ENCODE peak calls at places on chromosomes 6 and 20, in six cellular contexts. R, W, X, L, C and A are unnamed samples.

GRCh38 chr6:39370021-39370420 is 47.5 kb upstream of the KCNK16 start:
- DNase-seq in R (no peak), W (no peak), X (no peak), L (no peak), C (no peak), A (no peak)

GRCh38 chr6:159106627-159107241 is 61.9 kb upstream of the TAGAP start:
- DNase-seq in R (peak; percentile 94), W (peak; percentile 94), X (peak; percentile 48), L (peak; percentile 76), C (peak; percentile 89), A (no peak)

GRCh38 chr20:62018437-62019143 is 47.1 kb downstream of the TAF4 start:
- DNase-seq in R (no peak), W (no peak), X (no peak), L (no peak), C (no peak), A (no peak)

GRCh38 chr6:116390571-116390970 is 19.8 kb downstream of the DSE start:
- DNase-seq in R (no peak), W (no peak), X (no peak), L (no peak), C (no peak), A (no peak)

GRCh38 chr6:146913842-146914562 is 290.2 kb upstream of the STXBP5 start:
- DNase-seq in R (peak; percentile 93), W (no peak), X (peak; percentile 100), L (peak; percentile 43), C (peak; percentile 14), A (no peak)

GRCh38 chr20:32210206-32210605 is 2.5 kb downstream of the POFUT1 start:
- DNase-seq in R (no peak), W (no peak), X (no peak), L (no peak), C (no peak), A (no peak)

GRCh38 chr6:93304514-93304913 is 114.8 kb downstream of the EPHA7 start:
- DNase-seq in R (no peak), W (no peak), X (no peak), L (no peak), C (no peak), A (no peak)

GRCh38 chr20:23095504-23095903 is 9.4 kb upstream of the CD93 start:
- DNase-seq in R (no peak), W (no peak), X (no peak), L (no peak), C (no peak), A (no peak)

GRCh38 chr6:134707342-134707982 is 242.4 kb downstream of the ALDH8A1 start:
- DNase-seq in R (peak; percentile 72), W (no peak), X (no peak), L (no peak), C (peak; percentile 97), A (no peak)

GRCh38 chr6:4853782-4854511 is 77.7 kb downstream of the CDYL start:
- DNase-seq in R (no peak), W (no peak), X (no peak), L (no peak), C (peak; percentile 56), A (no peak)

GRCh38 chr20:18272451-18272850 is 15.9 kb upstream of the ZNF133 start:
- DNase-seq in R (no peak), W (no peak), X (peak; percentile 10), L (peak; percentile 23), C (peak; percentile 66), A (no peak)

GRCh38 chr6:56618050-56618449 is 24.6 kb downstream of the DST start:
- DNase-seq in R (peak; percentile 71), W (no peak), X (no peak), L (no peak), C (no peak), A (no peak)

GRCh38 chr6:113645576-113645970 is 211.6 kb upstream of the MARCKS start:
- DNase-seq in R (no peak), W (no peak), X (peak; percentile 41), L (no peak), C (peak; percentile 45), A (no peak)

GRCh38 chr20:50654899-50655298 is 36.4 kb downstream of the RIPOR3 start:
- DNase-seq in R (no peak), W (no peak), X (no peak), L (no peak), C (no peak), A (no peak)

GRCh38 chr6:17472653-17473183 is 79.3 kb downstream of the CAP2 start:
- DNase-seq in R (peak; percentile 54), W (no peak), X (no peak), L (no peak), C (peak; percentile 35), A (no peak)

GRCh38 chr6:41939848-41940758 is 1.5 kb downstream of the CCND3 start:
- DNase-seq in R (peak; percentile 80), W (peak; percentile 57), X (peak; percentile 44), L (no peak), C (peak; percentile 86), A (no peak)

GRCh38 chr6:26031595-26032386 is 55.4 kb upstream of the HFE start:
- DNase-seq in R (peak; percentile 96), W (peak; percentile 96), X (peak; percentile 98), L (peak; percentile 87), C (peak; percentile 96), A (no peak)

GRCh38 chr6:157711060-157711459 is 112.0 kb upstream of the SNX9 start:
- DNase-seq in R (no peak), W (no peak), X (no peak), L (no peak), C (no peak), A (peak; percentile 44)

GRCh38 chr20:29427201-29428060 is 1830.0 kb upstream of the DEFB115 start:
- DNase-seq in R (no peak), W (no peak), X (no peak), L (no peak), C (no peak), A (no peak)

GRCh38 chr6:30875244-30876038 is 8.9 kb upstream of the DDR1 start:
- DNase-seq in R (peak; percentile 62), W (no peak), X (no peak), L (no peak), C (no peak), A (no peak)

GRCh38 chr6:49025273-49026240 is 437.5 kb downstream of the MMUT start:
- DNase-seq in R (no peak), W (no peak), X (no peak), L (no peak), C (no peak), A (no peak)

GRCh38 chr6:35611235-35611634 is 77.5 kb downstream of the FKBP5 start:
- DNase-seq in R (peak; percentile 54), W (no peak), X (peak; percentile 63), L (no peak), C (peak; percentile 58), A (no peak)

GRCh38 chr20:16713056-16713455 is 16.8 kb upstream of the SNRPB2 start:
- DNase-seq in R (no peak), W (no peak), X (no peak), L (no peak), C (no peak), A (no peak)

GRCh38 chr6:138692058-138692977 is 81.3 kb upstream of the CCDC28A start:
- DNase-seq in R (peak; percentile 87), W (peak; percentile 14), X (peak; percentile 63), L (peak; percentile 83), C (peak; percentile 55), A (no peak)

GRCh38 chr6:42200035-42200434 is 5.3 kb upstream of the GUCA1B start:
- DNase-seq in R (no peak), W (no peak), X (peak; percentile 99), L (no peak), C (no peak), A (no peak)

GRCh38 chr6:53203483-53203882 is 54.8 kb upstream of the GCM1 start:
- DNase-seq in R (no peak), W (peak; percentile 10), X (no peak), L (no peak), C (no peak), A (no peak)

GRCh38 chr6:42860481-42860880 is 18.9 kb upstream of the RPL7L1 start:
- DNase-seq in R (no peak), W (no peak), X (no peak), L (no peak), C (no peak), A (no peak)

GRCh38 chr20:5171074-5171789 is 44.4 kb downstream of the CDS2 start:
- DNase-seq in R (no peak), W (no peak), X (no peak), L (peak; percentile 76), C (no peak), A (no peak)

GRCh38 chr6:45461486-45461885 is 83.8 kb upstream of the SUPT3H start:
- DNase-seq in R (no peak), W (no peak), X (no peak), L (no peak), C (no peak), A (no peak)

GRCh38 chr6:80404889-80405288 is 298.4 kb downstream of the BCKDHB start:
- DNase-seq in R (no peak), W (no peak), X (no peak), L (no peak), C (no peak), A (no peak)

GRCh38 chr6:156767603-156768467 is 9.3 kb upstream of the ARID1B start:
- DNase-seq in R (no peak), W (no peak), X (no peak), L (no peak), C (no peak), A (no peak)

DNA sequence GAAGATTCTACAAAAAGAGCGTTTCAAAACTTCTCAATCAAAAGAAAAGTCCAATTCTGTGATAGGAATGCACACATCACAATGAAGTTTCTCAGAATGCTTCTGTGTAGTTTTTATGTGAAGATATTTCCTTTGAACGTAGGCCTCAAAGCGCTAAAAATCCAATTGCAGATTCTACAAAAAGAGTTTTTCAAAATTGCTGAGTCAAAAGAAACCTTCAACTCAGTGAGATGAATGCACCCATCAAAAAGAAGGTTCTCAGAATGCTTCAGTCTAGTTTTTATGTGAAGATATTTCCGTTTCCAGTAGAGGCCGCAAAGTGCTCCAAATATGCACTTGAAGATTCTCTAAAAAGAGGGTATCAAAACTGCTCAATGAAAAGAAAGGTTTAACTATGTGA is 319.7 kb upstream of the DEFB115 start:
- DNase-seq in R (no peak), W (no peak), X (no peak), L (no peak), C (no peak), A (no peak)
- H3K9me3 ChIP-seq in R (peaks cover 38% of the 10 kb centered on the region), W (peaks cover 6% of the 10 kb centered on the region), X (no peaks in the 10 kb centered on the region), L (peaks cover 30% of the 10 kb centered on the region), C (no peaks in the 10 kb centered on the region), A (peaks cover 11% of the 10 kb centered on the region)

GRCh38 chr6:95967594-95967993 is 48.2 kb upstream of the FUT9 start:
- DNase-seq in R (no peak), W (no peak), X (no peak), L (no peak), C (no peak), A (no peak)
- H3K9me3 ChIP-seq in R (peaks cover 14% of the 10 kb centered on the region), W (no peaks in the 10 kb centered on the region), X (no peaks in the 10 kb centered on the region), L (peaks cover 36% of the 10 kb centered on the region), C (no peaks in the 10 kb centered on the region), A (no peaks in the 10 kb centered on the region)

DNA sequence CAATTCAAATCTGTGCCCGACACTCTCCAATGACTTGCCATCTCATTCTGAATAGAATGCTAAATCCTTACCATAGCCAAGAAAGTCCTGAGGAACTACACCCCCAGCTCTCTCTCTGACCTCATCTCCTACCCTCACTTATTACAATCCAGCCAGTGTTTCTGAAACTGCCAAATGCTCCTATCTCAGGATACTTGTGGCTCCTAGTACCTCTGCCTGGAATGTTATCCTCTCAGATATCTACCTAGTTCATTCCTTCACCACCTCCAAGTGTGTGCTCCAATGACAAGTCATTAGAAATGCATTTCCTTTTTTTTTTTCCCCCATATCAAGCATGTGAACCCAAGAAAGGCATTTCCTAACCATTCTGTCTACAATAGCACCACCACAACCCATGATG is 24.4 kb downstream of the ZNF184 start:
- DNase-seq in R (no peak), W (no peak), X (no peak), L (no peak), C (no peak), A (no peak)
- H3K9me3 ChIP-seq in R (peaks cover 80% of the 10 kb centered on the region), W (peaks cover 52% of the 10 kb centered on the region), X (peaks cover 6% of the 10 kb centered on the region), L (peaks cover 85% of the 10 kb centered on the region), C (peaks cover 3% of the 10 kb centered on the region), A (peaks cover 56% of the 10 kb centered on the region)

GRCh38 chr6:167426620-167427019 is 101.7 kb downstream of the TTLL2 start:
- DNase-seq in R (no peak), W (no peak), X (no peak), L (no peak), C (peak; percentile 45), A (no peak)
- H3K9me3 ChIP-seq in R (no peaks in the 10 kb centered on the region), W (no peaks in the 10 kb centered on the region), X (no peaks in the 10 kb centered on the region), L (no peaks in the 10 kb centered on the region), C (no peaks in the 10 kb centered on the region), A (no peaks in the 10 kb centered on the region)